ENCODE peak calls at places on chromosomes 12 and 14, in ten cellular contexts. One of them, this sample, is unnamed.
A peak's percentile ranks its signal among the peaks of the same experiment; 100 is the strongest.

GRCh38 chr14:72518809-72519377 is 375.0 kb downstream of the DPF3 start:
- DNase-seq in GM23248: no peak
- DNase-seq in GM23338: no peak
- DNase-seq in mammary epithelial cell: no peak
- DNase-seq in hepatocyte: no peak
- DNase-seq in MM.1S: peak; percentile 79
- DNase-seq in endothelial cell of umbilical vein: no peak
- DNase-seq in PC-3: no peak
- DNase-seq in neural progenitor cell: no peak
- DNase-seq in K562: no peak
- DNase-seq in this sample: peak; percentile 59

GRCh38 chr12:102568151-102568815 is 87.9 kb upstream of the IGF1 start:
- DNase-seq in GM23248: no peak
- DNase-seq in GM23338: no peak
- DNase-seq in mammary epithelial cell: no peak
- DNase-seq in hepatocyte: no peak
- DNase-seq in MM.1S: no peak
- DNase-seq in endothelial cell of umbilical vein: no peak
- DNase-seq in PC-3: no peak
- DNase-seq in neural progenitor cell: no peak
- DNase-seq in K562: no peak
- DNase-seq in this sample: peak; percentile 5

GRCh38 chr12:103962493-103962892 is 3.2 kb upstream of the TDG start:
- DNase-seq in GM23248: no peak
- DNase-seq in GM23338: peak; percentile 43
- DNase-seq in mammary epithelial cell: no peak
- DNase-seq in hepatocyte: no peak
- DNase-seq in MM.1S: no peak
- DNase-seq in endothelial cell of umbilical vein: no peak
- DNase-seq in PC-3: no peak
- DNase-seq in neural progenitor cell: no peak
- DNase-seq in K562: no peak
- DNase-seq in this sample: no peak

GRCh38 chr14:76271371-76271770 is 104.6 kb upstream of the ESRRB start:
- DNase-seq in GM23248: no peak
- DNase-seq in GM23338: no peak
- DNase-seq in mammary epithelial cell: no peak
- DNase-seq in hepatocyte: no peak
- DNase-seq in MM.1S: no peak
- DNase-seq in endothelial cell of umbilical vein: no peak
- DNase-seq in PC-3: no peak
- DNase-seq in neural progenitor cell: no peak
- DNase-seq in K562: no peak
- DNase-seq in this sample: no peak

GRCh38 chr12:2082321-2082720 is 29.5 kb downstream of the CACNA1C start:
- DNase-seq in GM23248: no peak
- DNase-seq in GM23338: peak; percentile 36
- DNase-seq in mammary epithelial cell: no peak
- DNase-seq in hepatocyte: no peak
- DNase-seq in MM.1S: no peak
- DNase-seq in endothelial cell of umbilical vein: no peak
- DNase-seq in PC-3: no peak
- DNase-seq in neural progenitor cell: no peak
- DNase-seq in K562: no peak
- DNase-seq in this sample: no peak

GRCh38 chr12:54404061-54405004 is 14.7 kb downstream of the ITGA5 start:
- DNase-seq in GM23248: peak; percentile 61
- DNase-seq in GM23338: peak; percentile 97
- DNase-seq in mammary epithelial cell: no peak
- DNase-seq in hepatocyte: peak; percentile 77
- DNase-seq in MM.1S: peak; percentile 52
- DNase-seq in endothelial cell of umbilical vein: peak; percentile 68
- DNase-seq in PC-3: peak; percentile 76
- DNase-seq in neural progenitor cell: peak; percentile 84
- DNase-seq in K562: peak; percentile 67
- DNase-seq in this sample: peak; percentile 40

GRCh38 chr12:131736807-131737484 is 26.1 kb downstream of the SFSWAP start:
- DNase-seq in GM23248: peak; percentile 36
- DNase-seq in GM23338: peak; percentile 40
- DNase-seq in mammary epithelial cell: peak; percentile 94
- DNase-seq in hepatocyte: peak; percentile 51
- DNase-seq in MM.1S: no peak
- DNase-seq in endothelial cell of umbilical vein: peak; percentile 29
- DNase-seq in PC-3: peak; percentile 98
- DNase-seq in neural progenitor cell: no peak
- DNase-seq in K562: no peak
- DNase-seq in this sample: peak; percentile 89

GRCh38 chr12:46983959-46984833 is 95.2 kb upstream of the PCED1B start:
- DNase-seq in GM23248: peak; percentile 82
- DNase-seq in GM23338: peak; percentile 80
- DNase-seq in mammary epithelial cell: peak; percentile 60
- DNase-seq in hepatocyte: peak; percentile 71
- DNase-seq in MM.1S: peak; percentile 68
- DNase-seq in endothelial cell of umbilical vein: peak; percentile 71
- DNase-seq in PC-3: peak; percentile 86
- DNase-seq in neural progenitor cell: peak; percentile 77
- DNase-seq in K562: peak; percentile 17
- DNase-seq in this sample: peak; percentile 75

GRCh38 chr14:88029500-88029899 is 24.6 kb downstream of the GPR65 start:
- DNase-seq in GM23248: no peak
- DNase-seq in GM23338: no peak
- DNase-seq in mammary epithelial cell: no peak
- DNase-seq in hepatocyte: no peak
- DNase-seq in MM.1S: no peak
- DNase-seq in endothelial cell of umbilical vein: no peak
- DNase-seq in PC-3: peak; percentile 59
- DNase-seq in neural progenitor cell: no peak
- DNase-seq in K562: no peak
- DNase-seq in this sample: no peak

GRCh38 chr14:58096731-58097130 is 55.3 kb downstream of the ARMH4 start:
- DNase-seq in GM23248: no peak
- DNase-seq in GM23338: no peak
- DNase-seq in mammary epithelial cell: no peak
- DNase-seq in hepatocyte: no peak
- DNase-seq in MM.1S: no peak
- DNase-seq in endothelial cell of umbilical vein: no peak
- DNase-seq in PC-3: no peak
- DNase-seq in neural progenitor cell: no peak
- DNase-seq in K562: no peak
- DNase-seq in this sample: no peak

GRCh38 chr12:19026035-19026434 is 103.5 kb upstream of the PLEKHA5 start:
- DNase-seq in GM23248: no peak
- DNase-seq in GM23338: no peak
- DNase-seq in mammary epithelial cell: no peak
- DNase-seq in hepatocyte: no peak
- DNase-seq in MM.1S: no peak
- DNase-seq in endothelial cell of umbilical vein: no peak
- DNase-seq in PC-3: no peak
- DNase-seq in neural progenitor cell: no peak
- DNase-seq in K562: no peak
- DNase-seq in this sample: no peak

GRCh38 chr12:5262450-5262849 is 169.5 kb upstream of the NTF3 start:
- DNase-seq in GM23248: peak; percentile 74
- DNase-seq in GM23338: no peak
- DNase-seq in mammary epithelial cell: no peak
- DNase-seq in hepatocyte: no peak
- DNase-seq in MM.1S: no peak
- DNase-seq in endothelial cell of umbilical vein: no peak
- DNase-seq in PC-3: no peak
- DNase-seq in neural progenitor cell: no peak
- DNase-seq in K562: no peak
- DNase-seq in this sample: peak; percentile 40

GRCh38 chr12:89875225-89875624 is 166.6 kb upstream of the ATP2B1 start:
- DNase-seq in GM23248: no peak
- DNase-seq in GM23338: no peak
- DNase-seq in mammary epithelial cell: no peak
- DNase-seq in hepatocyte: no peak
- DNase-seq in MM.1S: no peak
- DNase-seq in endothelial cell of umbilical vein: no peak
- DNase-seq in PC-3: no peak
- DNase-seq in neural progenitor cell: no peak
- DNase-seq in K562: no peak
- DNase-seq in this sample: peak; percentile 38

GRCh38 chr12:124195226-124195938 is 99.5 kb upstream of the RFLNA start:
- DNase-seq in GM23248: no peak
- DNase-seq in GM23338: no peak
- DNase-seq in mammary epithelial cell: no peak
- DNase-seq in hepatocyte: no peak
- DNase-seq in MM.1S: no peak
- DNase-seq in endothelial cell of umbilical vein: no peak
- DNase-seq in PC-3: no peak
- DNase-seq in neural progenitor cell: no peak
- DNase-seq in K562: no peak
- DNase-seq in this sample: no peak

GRCh38 chr12:95205685-95206084 is 11.6 kb downstream of the FGD6 start:
- DNase-seq in GM23248: peak; percentile 92
- DNase-seq in GM23338: peak; percentile 47
- DNase-seq in mammary epithelial cell: peak; percentile 93
- DNase-seq in hepatocyte: peak; percentile 57
- DNase-seq in MM.1S: peak; percentile 12
- DNase-seq in endothelial cell of umbilical vein: peak; percentile 84
- DNase-seq in PC-3: peak; percentile 80
- DNase-seq in neural progenitor cell: peak; percentile 45
- DNase-seq in K562: no peak
- DNase-seq in this sample: peak; percentile 87
- H3K4me2 ChIP-seq in GM23248: peak overlapping the region; percentile 77
- H3K4me2 ChIP-seq in GM23338: peak overlapping the region; percentile 54
- H3K4me2 ChIP-seq in mammary epithelial cell: peak overlapping the region; percentile 72
- H3K4me2 ChIP-seq in hepatocyte: peak overlapping the region; percentile 26
- H3K4me2 ChIP-seq in MM.1S: no peak overlapping the region
- H3K4me2 ChIP-seq in endothelial cell of umbilical vein: peak overlapping the region; percentile 46
- H3K4me2 ChIP-seq in PC-3: peak overlapping the region; percentile 81
- H3K4me2 ChIP-seq in neural progenitor cell: peak overlapping the region; percentile 47
- H3K4me2 ChIP-seq in K562: no peak overlapping the region
- H3K4me2 ChIP-seq in this sample: peak overlapping the region; percentile 49

GRCh38 chr12:6821674-6822433 is at the start of gene GPR162:
- DNase-seq in GM23248: peak; percentile 61
- DNase-seq in GM23338: peak; percentile 93
- DNase-seq in mammary epithelial cell: no peak
- DNase-seq in hepatocyte: peak; percentile 82
- DNase-seq in MM.1S: no peak
- DNase-seq in endothelial cell of umbilical vein: no peak
- DNase-seq in PC-3: no peak
- DNase-seq in neural progenitor cell: peak; percentile 92
- DNase-seq in K562: peak; percentile 66
- DNase-seq in this sample: peak; percentile 65
- TF ChIP-seq EZH2 in GM23248: no peak
- TF ChIP-seq EZH2 in GM23338: no peak
- TF ChIP-seq EZH2 in mammary epithelial cell: peak; percentile 53
- TF ChIP-seq EZH2 in hepatocyte: no peak
- TF ChIP-seq EZH2 in MM.1S: no peak
- TF ChIP-seq EZH2 in endothelial cell of umbilical vein: no peak
- TF ChIP-seq EZH2 in PC-3: no peak
- TF ChIP-seq EZH2 in neural progenitor cell: no peak
- TF ChIP-seq EZH2 in K562: no peak
- TF ChIP-seq EZH2 in this sample: no peak

GRCh38 chr12:55978393-55978792 is 4.5 kb downstream of the RAB5B start:
- DNase-seq in GM23248: no peak
- DNase-seq in GM23338: no peak
- DNase-seq in mammary epithelial cell: no peak
- DNase-seq in hepatocyte: no peak
- DNase-seq in MM.1S: no peak
- DNase-seq in endothelial cell of umbilical vein: no peak
- DNase-seq in PC-3: no peak
- DNase-seq in neural progenitor cell: no peak
- DNase-seq in K562: no peak
- DNase-seq in this sample: no peak

GRCh38 chr12:55979069-55979468 is 5.2 kb downstream of the RAB5B start:
- DNase-seq in GM23248: no peak
- DNase-seq in GM23338: no peak
- DNase-seq in mammary epithelial cell: no peak
- DNase-seq in hepatocyte: no peak
- DNase-seq in MM.1S: no peak
- DNase-seq in endothelial cell of umbilical vein: no peak
- DNase-seq in PC-3: no peak
- DNase-seq in neural progenitor cell: no peak
- DNase-seq in K562: no peak
- DNase-seq in this sample: no peak

GRCh38 chr12:55983229-55983849 is 9.5 kb downstream of the RAB5B start:
- DNase-seq in GM23248: no peak
- DNase-seq in GM23338: no peak
- DNase-seq in mammary epithelial cell: no peak
- DNase-seq in hepatocyte: no peak
- DNase-seq in MM.1S: no peak
- DNase-seq in endothelial cell of umbilical vein: no peak
- DNase-seq in PC-3: no peak
- DNase-seq in neural progenitor cell: no peak
- DNase-seq in K562: no peak
- DNase-seq in this sample: no peak

DNA sequence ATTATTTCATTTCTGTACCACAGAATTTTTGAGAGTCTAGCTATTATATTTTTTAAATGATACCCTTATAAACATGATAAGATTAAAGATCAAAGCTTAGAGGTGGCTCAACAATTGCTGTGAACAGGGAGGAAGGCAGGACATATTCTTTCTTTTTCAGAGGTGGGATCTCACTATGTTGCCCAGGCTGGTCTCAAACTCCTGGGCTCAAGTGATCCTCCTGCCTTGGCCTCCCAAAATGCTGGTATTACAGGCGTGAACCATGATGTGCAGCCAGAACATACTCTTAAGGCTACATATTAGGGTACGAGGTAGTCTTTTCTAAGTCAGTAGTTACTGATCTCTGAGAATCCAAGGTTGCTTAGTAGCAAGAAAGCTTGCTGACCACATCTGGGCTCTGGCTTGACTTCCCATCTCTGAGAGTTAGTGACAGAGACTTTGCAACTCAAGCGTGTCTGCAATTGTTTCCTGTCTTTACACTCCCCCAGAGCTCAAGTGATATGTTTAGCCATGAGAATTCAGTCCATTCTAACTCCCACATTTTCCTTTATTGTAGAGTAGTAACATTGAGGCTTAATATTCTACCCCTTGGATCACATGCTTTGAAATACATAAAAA is 8.6 kb downstream of the RAB5B start:
- DNase-seq in GM23248: no peak
- DNase-seq in GM23338: no peak
- DNase-seq in mammary epithelial cell: no peak
- DNase-seq in hepatocyte: no peak
- DNase-seq in MM.1S: no peak
- DNase-seq in endothelial cell of umbilical vein: no peak
- DNase-seq in PC-3: no peak
- DNase-seq in neural progenitor cell: no peak
- DNase-seq in K562: no peak
- DNase-seq in this sample: no peak
- H3K4me2 ChIP-seq in GM23248: no peak overlapping the region
- H3K4me2 ChIP-seq in GM23338: no peak overlapping the region
- H3K4me2 ChIP-seq in mammary epithelial cell: no peak overlapping the region
- H3K4me2 ChIP-seq in hepatocyte: no peak overlapping the region
- H3K4me2 ChIP-seq in MM.1S: no peak overlapping the region
- H3K4me2 ChIP-seq in endothelial cell of umbilical vein: no peak overlapping the region
- H3K4me2 ChIP-seq in PC-3: no peak overlapping the region
- H3K4me2 ChIP-seq in neural progenitor cell: no peak overlapping the region
- H3K4me2 ChIP-seq in K562: no peak overlapping the region
- H3K4me2 ChIP-seq in this sample: no peak overlapping the region

DNA sequence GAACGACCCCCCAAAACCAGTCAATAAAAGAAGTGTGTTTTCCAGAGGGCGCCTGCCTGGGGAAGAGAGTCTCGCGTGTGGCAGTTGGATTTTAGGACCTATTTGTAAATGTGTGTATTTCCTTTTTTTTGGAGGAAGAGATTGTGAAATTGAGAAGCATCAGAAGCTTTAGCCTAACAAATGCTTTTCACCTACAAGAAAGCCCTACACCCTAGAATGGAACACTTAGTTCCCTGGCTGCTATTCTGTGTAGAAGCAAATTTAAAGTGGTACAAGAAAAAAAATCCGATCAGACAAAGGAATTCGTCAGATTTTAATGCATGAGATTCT is 1.4 kb downstream of the RCOR1 start:
- DNase-seq in GM23248: no peak
- DNase-seq in GM23338: no peak
- DNase-seq in mammary epithelial cell: no peak
- DNase-seq in hepatocyte: no peak
- DNase-seq in MM.1S: no peak
- DNase-seq in endothelial cell of umbilical vein: peak; percentile 36
- DNase-seq in PC-3: no peak
- DNase-seq in neural progenitor cell: no peak
- DNase-seq in K562: no peak
- DNase-seq in this sample: peak; percentile 32
- TF ChIP-seq EZH2 in GM23248: no peak
- TF ChIP-seq EZH2 in GM23338: no peak
- TF ChIP-seq EZH2 in mammary epithelial cell: no peak
- TF ChIP-seq EZH2 in hepatocyte: no peak
- TF ChIP-seq EZH2 in MM.1S: no peak
- TF ChIP-seq EZH2 in endothelial cell of umbilical vein: no peak
- TF ChIP-seq EZH2 in PC-3: no peak
- TF ChIP-seq EZH2 in neural progenitor cell: no peak
- TF ChIP-seq EZH2 in K562: no peak
- TF ChIP-seq EZH2 in this sample: no peak

This sample was measured in fibroblast of lung.